ENCODE peak calls at places on chromosome 14, in ten cellular contexts. A is RWPE2, W is colonic mucosa, S is heart right ventricle, K is endodermal cell, O is BE2C, T is IMR-90, V is A549, J is pancreas, X is MM.1S. D is an unnamed sample. For H3K4me1, the result is how much of the 10 kb centered on the place peaks cover.

GRCh38 chr14:59507063-59507751 is 22.9 kb downstream of the JKAMP start:
- DNase-seq in X (peak), W (peak), K (peak), O (peak), V (peak), S (peak), J (peak), T (peak), A (no peak), D (no peak)

GRCh38 chr14:104117341-104118005 is 20.9 kb upstream of the KIF26A start:
- DNase-seq in T (no peak), K (peak), A (peak), J (peak), O (peak), W (peak), X (no peak), S (no peak), V (no peak), D (peak)

GRCh38 chr14:75018684-75019083 is 16.0 kb downstream of the EIF2B2 start:
- DNase-seq in J (peak), W (peak), T (no peak), O (no peak), K (no peak), V (no peak), X (no peak), S (no peak), A (no peak), D (no peak)

GRCh38 chr14:26709019-26709418 is 111.2 kb upstream of the NOVA1 start:
- DNase-seq in V (no peak), K (no peak), W (no peak), X (no peak), A (no peak), T (no peak), J (no peak), S (no peak), O (no peak), D (no peak)

GRCh38 chr14:53613404-53614253 is 343.0 kb downstream of the BMP4 start:
- DNase-seq in X (peak), S (no peak), J (peak), V (peak), T (peak), W (peak), O (no peak), K (peak), A (peak), D (no peak)

GRCh38 chr14:68807148-68807600 is 14.3 kb upstream of the ZFP36L1 start:
- DNase-seq in K (peak), X (no peak), S (peak), V (peak), J (peak), W (peak), O (no peak), T (peak), A (peak), D (peak)

GRCh38 chr14:77883479-77884238 is 83.8 kb downstream of the ADCK1 start:
- DNase-seq in J (no peak), W (no peak), O (peak), S (no peak), X (no peak), T (no peak), V (peak), K (no peak), A (no peak), D (no peak)

GRCh38 chr14:98112211-98112780 is 1159.7 kb downstream of the BCL11B start:
- DNase-seq in K (no peak), J (no peak), V (no peak), X (no peak), W (no peak), T (no peak), A (no peak), S (no peak), O (no peak), D (no peak)

GRCh38 chr14:71539660-71540285 is 392.5 kb upstream of the RGS6 start:
- DNase-seq in O (peak), A (no peak), J (no peak), K (no peak), S (peak), V (no peak), X (no peak), W (no peak), T (no peak), D (no peak)

GRCh38 chr14:81537193-81537592 is 3.5 kb upstream of the SEL1L start:
- DNase-seq in T (no peak), X (no peak), A (no peak), K (no peak), S (no peak), W (no peak), V (no peak), J (no peak), O (no peak), D (no peak)

GRCh38 chr14:85233756-85234545 is 296.0 kb upstream of the FLRT2 start:
- DNase-seq in A (peak), W (no peak), J (no peak), V (peak), O (no peak), X (no peak), K (no peak), T (peak), S (no peak), D (no peak)

GRCh38 chr14:38098074-38098846 is 109.4 kb upstream of the SSTR1 start:
- DNase-seq in W (no peak), V (no peak), K (no peak), J (no peak), X (no peak), A (no peak), S (no peak), T (peak), O (no peak), D (no peak)

GRCh38 chr14:64440494-64440893 is 24.8 kb upstream of the AKAP5 start:
- DNase-seq in W (no peak), S (no peak), J (no peak), V (no peak), X (no peak), A (no peak), T (peak), O (no peak), K (no peak), D (no peak)

GRCh38 chr14:34059925-34060746 is 109.3 kb upstream of the EGLN3 start:
- DNase-seq in X (no peak), S (peak), V (peak), K (peak), W (peak), T (peak), A (peak), J (peak), O (peak), D (peak)

DNA sequence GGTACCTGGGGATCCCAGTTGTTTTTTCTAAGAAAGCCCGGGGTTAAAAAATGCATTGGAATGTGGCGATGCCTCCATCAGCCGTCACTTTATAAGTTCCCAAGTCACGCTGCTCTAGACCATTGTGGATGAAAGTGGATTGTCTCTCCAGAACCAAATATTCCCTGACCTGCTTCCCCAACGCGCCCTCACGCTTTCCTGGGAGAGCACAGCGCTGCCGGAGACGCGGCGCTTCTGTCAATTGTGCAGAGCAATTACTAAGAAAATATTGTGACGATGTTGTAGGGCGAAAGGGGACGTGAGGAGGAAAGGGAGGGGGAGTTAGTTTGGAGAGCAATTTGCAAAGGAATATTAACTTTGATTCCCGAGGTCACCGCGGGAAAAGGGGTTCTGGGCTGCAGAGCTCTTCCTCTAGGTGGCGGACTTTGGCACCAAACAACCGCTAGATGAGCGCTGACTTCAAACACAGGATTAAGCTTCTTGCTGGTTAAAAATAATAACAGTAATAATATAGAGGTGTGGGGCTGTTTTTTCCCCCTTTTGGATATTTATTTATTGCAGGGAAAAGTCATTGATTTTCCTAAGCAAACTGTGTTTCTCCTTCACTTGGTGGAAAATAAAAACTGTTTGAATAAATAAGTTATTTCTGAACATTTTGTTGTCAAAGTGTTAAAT is 9.6 kb upstream of the FOXG1 start:
- DNase-seq in X (no peak), A (no peak), V (peak), K (peak), O (peak), S (no peak), W (no peak), J (no peak), T (peak), D (no peak)
- TF ChIP-seq CTCF in X (peak), A (peak), V (peak), K (peak), O (peak), S (peak), W (peak), J (peak), T (peak), D (peak)

GRCh38 chr14:84112589-84112988 is 1417.4 kb upstream of the FLRT2 start:
- DNase-seq in V (no peak), J (no peak), X (no peak), W (no peak), T (no peak), O (no peak), A (no peak), K (no peak), S (no peak), D (no peak)

GRCh38 chr14:84108746-84109457 is 1421.0 kb upstream of the FLRT2 start:
- DNase-seq in A (no peak), J (no peak), K (no peak), X (no peak), W (no peak), T (no peak), S (no peak), O (no peak), V (no peak), D (no peak)

GRCh38 chr14:84107835-84108343 is 1422.1 kb upstream of the FLRT2 start:
- DNase-seq in A (no peak), V (no peak), O (no peak), W (no peak), X (no peak), K (no peak), J (no peak), T (no peak), S (no peak), D (no peak)
- H3K4me3 ChIP-seq in A (no peak), V (no peak), O (no peak), W (no peak), X (no peak), K (no peak), J (no peak), T (no peak), S (no peak), D (no peak)

DNA sequence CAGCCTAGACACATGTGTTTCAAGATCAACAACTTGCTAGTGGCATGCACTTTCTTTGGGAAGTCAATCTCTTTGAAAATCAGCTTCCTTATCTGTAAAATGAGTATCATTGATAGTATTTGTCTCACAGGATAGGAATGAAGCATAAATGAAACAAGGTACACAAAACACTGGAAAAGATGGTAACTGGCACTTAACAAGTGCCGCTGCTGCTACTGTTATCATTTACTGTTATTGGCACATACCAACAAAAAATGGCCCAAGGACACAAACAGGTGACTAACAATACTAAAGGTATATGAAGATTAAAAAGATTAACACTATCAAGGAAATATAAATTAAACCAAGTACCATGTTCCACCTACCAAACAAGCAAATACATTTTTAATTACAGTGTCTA is 20.9 kb downstream of the HNRNPC start:
- DNase-seq in S (no peak), A (no peak), O (no peak), T (no peak), K (no peak), V (no peak), X (no peak), W (no peak), J (no peak), D (no peak)
- H3K4me1 ChIP-seq in S (under half), A (under half), O (under half), T (under half), K (under half), V (under half), X (under half), W (under half), J (under half), D (under half)

DNA sequence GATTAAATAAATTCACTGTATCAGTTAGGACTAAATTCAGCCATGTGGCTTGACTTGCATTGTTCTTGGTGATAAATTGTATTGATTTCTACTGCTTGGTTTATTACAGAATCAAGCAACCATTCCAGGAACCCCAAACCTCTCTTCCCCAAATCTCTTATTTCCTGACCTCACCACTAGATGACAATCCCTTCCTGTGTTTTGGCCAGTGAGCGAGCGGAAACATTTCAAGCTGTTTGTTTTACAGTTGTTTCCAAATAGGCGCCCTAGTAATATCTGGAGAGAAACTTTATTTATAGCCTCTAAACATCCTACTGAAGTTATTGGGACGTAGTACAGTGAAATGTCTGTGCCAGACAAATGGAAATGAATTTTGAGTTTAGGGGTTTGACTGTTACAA is 161.1 kb downstream of the SNAPC1 start:
- DNase-seq in A (no peak), S (no peak), O (no peak), V (no peak), J (no peak), T (peak), X (no peak), W (no peak), K (no peak), D (no peak)
- TF ChIP-seq CTCF in A (peak), S (no peak), O (no peak), V (no peak), J (peak), T (peak), X (no peak), W (no peak), K (peak), D (peak)

GRCh38 chr14:50321009-50321660 is 9.0 kb downstream of the DMAC2L start:
- DNase-seq in J (peak), A (peak), W (peak), K (peak), O (peak), S (peak), X (peak), T (peak), V (peak), D (no peak)
- H3K4me3 ChIP-seq in J (no peak), A (no peak), W (no peak), K (no peak), O (peak), S (no peak), X (peak), T (peak), V (peak), D (no peak)

GRCh38 chr14:91173867-91174266 is 60.0 kb downstream of the DGLUCY start:
- DNase-seq in T (no peak), W (no peak), V (no peak), S (no peak), K (no peak), A (no peak), J (no peak), X (no peak), O (no peak), D (no peak)
- H3K4me1 ChIP-seq in T (under half), W (under half), V (under half), S (under half), K (under half), A (under half), J (under half), X (under half), O (under half), D (under half)

GRCh38 chr14:101521978-101522377 is 39.3 kb upstream of the DIO3 start:
- DNase-seq in T (no peak), J (no peak), A (no peak), S (no peak), W (no peak), O (no peak), K (no peak), X (no peak), V (no peak), D (no peak)

GRCh38 chr14:101519090-101519489 is 42.2 kb upstream of the DIO3 start:
- DNase-seq in S (no peak), X (no peak), V (no peak), T (no peak), K (no peak), J (no peak), O (no peak), W (no peak), A (no peak), D (no peak)

GRCh38 chr14:101518611-101519048 is 42.7 kb upstream of the DIO3 start:
- DNase-seq in A (no peak), J (peak), O (no peak), K (no peak), W (peak), V (no peak), X (no peak), S (no peak), T (no peak), D (peak)

GRCh38 chr14:101520621-101521305 is 40.5 kb upstream of the DIO3 start:
- DNase-seq in O (no peak), X (no peak), J (no peak), K (no peak), W (no peak), S (no peak), A (no peak), V (no peak), T (no peak), D (no peak)

DNA sequence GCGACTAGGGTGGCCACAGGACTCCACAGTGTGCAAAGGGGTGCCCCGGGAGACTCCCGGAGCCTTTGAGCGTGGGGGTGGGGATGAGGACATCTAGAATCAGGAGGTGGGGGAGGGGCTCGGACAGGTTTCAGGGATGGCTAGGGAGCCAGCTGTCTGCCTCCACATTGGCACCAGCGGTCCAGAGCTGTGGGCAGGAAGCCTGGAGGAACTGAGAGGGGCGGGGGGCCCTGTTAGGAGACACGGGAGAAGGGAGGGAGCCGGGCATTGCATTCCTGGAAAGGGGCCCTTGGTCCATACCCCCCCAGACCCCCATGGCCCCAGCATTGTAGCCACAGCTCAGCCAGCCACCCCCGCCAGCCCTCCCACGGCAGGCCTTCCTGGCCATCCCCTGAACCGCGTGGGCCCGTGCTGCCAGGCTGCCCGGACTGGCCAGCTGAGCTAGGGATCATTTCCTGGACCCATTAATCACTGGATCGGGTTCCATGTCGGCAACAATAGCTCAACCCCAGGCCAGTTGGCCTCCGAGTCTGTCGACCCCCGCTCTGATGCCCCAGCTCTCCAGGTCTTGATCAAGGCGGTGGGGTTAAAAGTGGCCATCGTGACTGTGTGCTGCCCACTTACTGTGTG is 39.9 kb upstream of the DIO3 start:
- DNase-seq in S (no peak), W (no peak), O (no peak), V (no peak), A (no peak), K (no peak), J (no peak), X (no peak), T (no peak), D (no peak)
- TF ChIP-seq CTCF in S (no peak), W (no peak), O (no peak), V (no peak), A (no peak), K (no peak), J (no peak), X (no peak), T (no peak), D (no peak)

DNA sequence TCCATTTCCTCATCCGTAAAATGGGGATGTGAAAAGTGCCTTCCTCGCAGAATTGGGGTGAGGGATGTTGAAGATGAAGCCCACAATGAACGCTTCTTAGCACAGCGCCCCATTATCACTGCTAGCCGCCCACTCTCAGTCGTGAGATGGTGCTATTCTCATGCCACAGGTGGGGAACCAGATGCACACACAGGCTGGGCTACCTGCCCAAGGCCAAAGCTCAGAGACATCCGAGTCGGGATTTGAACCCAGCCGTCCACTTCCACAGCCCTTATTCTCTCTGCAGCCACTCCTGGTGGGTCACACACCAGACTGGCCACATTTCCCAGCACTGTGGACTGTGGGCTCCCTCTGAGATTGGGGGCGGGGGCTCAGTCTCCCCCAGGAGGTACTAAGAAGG is 55.8 kb downstream of the BCL11B start:
- DNase-seq in J (no peak), W (no peak), V (no peak), X (no peak), O (no peak), K (no peak), S (no peak), A (peak), T (no peak), D (no peak)
- H3K4me3 ChIP-seq in J (no peak), W (no peak), V (no peak), X (no peak), O (no peak), K (no peak), S (no peak), A (no peak), T (no peak), D (no peak)

GRCh38 chr14:31124197-31124596 is 83.4 kb downstream of the HECTD1 start:
- DNase-seq in A (no peak), X (no peak), S (no peak), J (no peak), K (no peak), W (no peak), V (no peak), O (no peak), T (no peak), D (no peak)
- H3K4me1 ChIP-seq in A (under half), X (under half), S (under half), J (under half), K (under half), W (under half), V (under half), O (under half), T (under half), D (under half)

D was measured in upper lobe of right lung.